ENCODE peak calls at places on chromosomes 11 and 22, in nine cellular contexts. D is GM23338, J is Panc1, R is SK-N-SH, N is A549, K is HCT116, Q is HepG2, A is K562, P is GM12878. G is an unnamed sample.

GRCh38 chr11:130761560-130762220 is 154.6 kb downstream of the SNX19 start:
- DNase-seq in D (peak; percentile 65), J (no peak), R (no peak), N (no peak), K (no peak), Q (no peak), A (no peak), P (no peak), G (no peak)

GRCh38 chr11:64396079-64396591 is 37.2 kb downstream of the RPS6KA4 start:
- DNase-seq in D (peak; percentile 78), J (no peak), R (no peak), N (no peak), K (no peak), Q (no peak), A (no peak), P (no peak), G (peak; percentile 35)

GRCh38 chr22:47282851-47283250 is 520.4 kb downstream of the TBC1D22A start:
- DNase-seq in D (no peak), J (no peak), R (no peak), N (no peak), K (no peak), Q (no peak), A (no peak), P (no peak), G (no peak)

GRCh38 chr22:33859311-33859710 is 61.0 kb downstream of the LARGE1 start:
- DNase-seq in D (no peak), J (no peak), R (no peak), N (no peak), K (no peak), Q (no peak), A (no peak), P (no peak), G (no peak)

GRCh38 chr11:75189911-75190310 is 39.0 kb downstream of the SLCO2B1 start:
- DNase-seq in D (no peak), J (no peak), R (no peak), N (no peak), K (no peak), Q (no peak), A (no peak), P (no peak), G (no peak)

GRCh38 chr22:27337676-27338075 is 463.9 kb downstream of the MN1 start:
- DNase-seq in D (no peak), J (no peak), R (no peak), N (no peak), K (no peak), Q (no peak), A (no peak), P (no peak), G (no peak)

GRCh38 chr22:43642807-43643206 is 169.3 kb downstream of the EFCAB6 start:
- DNase-seq in D (no peak), J (no peak), R (no peak), N (no peak), K (no peak), Q (no peak), A (no peak), P (no peak), G (no peak)

GRCh38 chr22:49566141-49566541 is 261.5 kb downstream of the BRD1 start:
- DNase-seq in D (no peak), J (no peak), R (no peak), N (no peak), K (no peak), Q (no peak), A (no peak), P (no peak), G (no peak)

GRCh38 chr11:5500391-5500790 is 9.4 kb downstream of the UBQLN3 start:
- DNase-seq in D (no peak), J (no peak), R (no peak), N (no peak), K (no peak), Q (no peak), A (no peak), P (peak; percentile 24), G (no peak)

GRCh38 chr11:5504403-5504891 is 5.3 kb downstream of the UBQLN3 start:
- DNase-seq in D (no peak), J (no peak), R (no peak), N (no peak), K (no peak), Q (no peak), A (peak; percentile 73), P (no peak), G (no peak)

GRCh38 chr11:5505363-5506048 is 4.3 kb downstream of the UBQLN3 start:
- DNase-seq in D (no peak), J (no peak), R (no peak), N (no peak), K (peak; percentile 83), Q (no peak), A (peak; percentile 90), P (no peak), G (no peak)

DNA sequence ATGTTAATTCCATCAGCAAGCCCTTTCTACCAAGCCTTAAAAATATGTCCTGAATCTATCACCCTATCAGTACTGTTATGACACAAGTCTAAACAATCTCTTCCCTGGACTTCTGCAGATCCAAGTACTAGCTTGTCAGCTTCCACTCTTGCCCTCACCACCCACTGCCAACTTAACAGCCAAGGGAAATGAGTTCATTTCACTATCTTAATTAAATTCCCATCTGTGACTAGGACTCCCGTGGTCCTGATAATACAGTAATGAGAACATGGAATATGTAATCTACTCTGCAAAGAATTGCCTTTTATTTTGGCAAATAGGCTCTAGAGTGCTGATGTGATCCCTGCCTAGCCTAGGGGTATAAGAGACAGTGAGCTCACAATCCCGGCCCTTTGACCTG is 10.1 kb downstream of the UBQLN3 start:
- DNase-seq in D (no peak), J (no peak), R (no peak), N (no peak), K (no peak), Q (no peak), A (no peak), P (no peak), G (no peak)
- TF ChIP-seq REST in D (no peak), J (no peak), R (no peak), N (no peak), K (no peak), Q (no peak), A (no peak), P (no peak), G (no peak)

GRCh38 chr11:106466441-106467190 is 389.2 kb downstream of the AASDHPPT start:
- DNase-seq in D (no peak), J (no peak), R (no peak), N (no peak), K (no peak), Q (peak; percentile 36), A (no peak), P (no peak), G (no peak)
- TF ChIP-seq REST in D (no peak), J (no peak), R (no peak), N (no peak), K (no peak), Q (no peak), A (no peak), P (no peak), G (no peak)

GRCh38 chr22:41481131-41481830 is 12.4 kb downstream of the ACO2 start:
- DNase-seq in D (no peak), J (peak; percentile 4), R (no peak), N (no peak), K (no peak), Q (no peak), A (no peak), P (no peak), G (no peak)
- TF ChIP-seq REST in D (no peak), J (no peak), R (no peak), N (no peak), K (no peak), Q (no peak), A (no peak), P (no peak), G (no peak)

GRCh38 chr11:1780700-1781592 is 17.2 kb upstream of the CTSD start:
- DNase-seq in D (no peak), J (no peak), R (peak; percentile 61), N (no peak), K (no peak), Q (no peak), A (no peak), P (no peak), G (peak; percentile 91)
- TF ChIP-seq REST in D (no peak), J (no peak), R (no peak), N (no peak), K (no peak), Q (no peak), A (no peak), P (no peak), G (no peak)

GRCh38 chr22:19289475-19290161 is 1.9 kb downstream of the CLTCL1 start:
- DNase-seq in D (no peak), J (no peak), R (no peak), N (no peak), K (no peak), Q (no peak), A (peak; percentile 55), P (no peak), G (peak; percentile 24)

GRCh38 chr22:19285831-19286230 is 5.7 kb downstream of the CLTCL1 start:
- DNase-seq in D (no peak), J (no peak), R (no peak), N (no peak), K (no peak), Q (no peak), A (no peak), P (no peak), G (no peak)

GRCh38 chr22:19287076-19287724 is 4.3 kb downstream of the CLTCL1 start:
- DNase-seq in D (peak; percentile 62), J (no peak), R (no peak), N (no peak), K (no peak), Q (no peak), A (no peak), P (no peak), G (no peak)

GRCh38 chr22:19290400-19291217 is 910 bp downstream of the CLTCL1 start:
- DNase-seq in D (peak; percentile 33), J (no peak), R (no peak), N (no peak), K (no peak), Q (peak; percentile 10), A (peak; percentile 42), P (no peak), G (peak; percentile 4)

GRCh38 chr22:19287889-19288288 is 3.6 kb downstream of the CLTCL1 start:
- DNase-seq in D (no peak), J (no peak), R (no peak), N (no peak), K (no peak), Q (no peak), A (no peak), P (no peak), G (no peak)
- TF ChIP-seq REST in D (no peak), J (no peak), R (no peak), N (no peak), K (no peak), Q (no peak), A (no peak), P (no peak), G (no peak)